ENCODE peak calls at places on chromosomes 4 and X, in six cellular contexts. J, W, R, P, Y and D are unnamed samples.

GRCh38 chr4:119517361-119518229 is 111.0 kb downstream of the PDE5A start:
- DNase-seq in Y (no peak), J (no peak), W (no peak), R (peak; percentile 53), P (no peak), D (no peak)

GRCh38 chr4:25879991-25880641 is 17.3 kb upstream of the SEL1L3 start:
- DNase-seq in R (no peak), Y (no peak), P (no peak), J (no peak), W (no peak), D (no peak)

GRCh38 chr4:10647811-10648210 is 36.8 kb downstream of the CLNK start:
- DNase-seq in W (no peak), R (no peak), Y (no peak), J (no peak), P (no peak), D (no peak)

GRCh38 chr4:27666943-27667342 is 806.3 kb downstream of the STIM2 start:
- DNase-seq in R (no peak), J (peak; percentile 61), W (no peak), P (no peak), Y (no peak), D (no peak)

GRCh38 chr4:107721436-107722090 is 1.5 kb upstream of the PAPSS1 start:
- DNase-seq in J (no peak), P (no peak), W (peak; percentile 57), R (no peak), Y (no peak), D (no peak)

GRCh38 chrX:130155564-130155963 is 10.1 kb downstream of the AIFM1 start:
- DNase-seq in W (no peak), Y (no peak), P (no peak), R (no peak), J (no peak), D (no peak)

GRCh38 chrX:69257504-69258127 is 92.4 kb upstream of the PJA1 start:
- DNase-seq in R (no peak), Y (no peak), W (no peak), J (no peak), P (no peak), D (no peak)

GRCh38 chrX:39766085-39766726 is 331.6 kb downstream of the BCOR start:
- DNase-seq in R (no peak), P (no peak), Y (no peak), J (no peak), W (no peak), D (no peak)

GRCh38 chr4:168360271-168360670 is 41.7 kb upstream of the DDX60 start:
- DNase-seq in W (no peak), R (no peak), J (no peak), Y (no peak), P (no peak), D (no peak)

DNA sequence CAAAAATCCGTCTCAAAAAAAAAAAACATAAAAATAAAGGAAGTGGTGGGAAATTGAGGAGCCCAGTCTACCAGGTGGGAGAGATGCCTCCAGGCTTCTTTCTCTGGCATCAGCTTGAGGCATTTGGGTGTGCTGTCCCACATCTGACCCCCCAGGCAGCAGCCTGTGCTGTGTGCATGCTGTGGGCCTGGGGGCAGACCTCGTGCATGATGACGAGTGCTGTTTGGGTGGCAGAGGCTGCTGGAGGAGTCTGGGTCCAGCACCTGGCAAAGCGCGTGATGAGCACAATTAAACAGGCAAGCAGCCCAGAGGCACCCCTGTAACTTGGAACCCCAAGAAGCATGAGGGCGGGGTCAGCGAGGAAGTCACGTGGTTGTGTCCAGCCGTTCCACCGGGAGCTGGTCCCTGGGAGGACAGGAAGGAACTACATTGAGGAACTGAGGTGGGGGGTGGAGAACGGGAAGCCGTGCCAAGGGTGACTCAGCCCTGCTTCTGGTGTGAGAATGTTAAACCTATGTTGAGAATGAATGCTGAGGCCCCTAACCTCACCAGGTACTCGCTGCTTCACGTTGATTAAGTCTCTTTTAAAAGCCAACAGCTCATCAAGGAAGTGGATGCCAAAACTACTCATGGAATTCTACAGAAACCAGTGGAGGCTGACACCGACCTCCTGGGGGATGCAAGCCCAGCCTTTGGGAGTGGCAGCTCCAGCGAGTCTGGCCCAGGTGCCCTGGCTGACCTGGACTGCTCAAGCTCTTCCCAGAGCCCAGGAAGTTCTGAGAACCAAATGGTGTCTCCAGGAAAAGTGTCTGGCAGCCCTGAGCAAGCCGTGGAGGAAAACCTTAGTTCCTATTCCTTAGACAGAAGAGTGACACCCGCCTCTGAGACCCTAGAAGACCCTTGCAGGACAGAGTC is 6.1 kb downstream of the TACC3 start:
- DNase-seq in R (no peak), J (no peak), Y (peak; percentile 67), W (peak; percentile 54), P (no peak), D (no peak)
- TF ChIP-seq POLR2AphosphoS5 in R (no peak), J (no peak), Y (peak; percentile 47), W (no peak), P (no peak), D (no peak)

GRCh38 chr4:39181905-39182638 is at the start of gene WDR19:
- DNase-seq in Y (peak; percentile 99), P (peak; percentile 98), W (peak; percentile 99), J (peak; percentile 99), R (peak; percentile 99), D (peak; percentile 84)
- TF ChIP-seq POLR2A in Y (no peak), P (no peak), W (no peak), J (no peak), R (peak; percentile 33), D (peak; percentile 47)

GRCh38 chr4:45120163-45120562 is 393.8 kb upstream of the GNPDA2 start:
- DNase-seq in J (no peak), P (no peak), Y (no peak), W (no peak), R (no peak), D (no peak)
- TF ChIP-seq POLR2AphosphoS5 in J (no peak), P (no peak), Y (no peak), W (no peak), R (no peak), D (no peak)

DNA sequence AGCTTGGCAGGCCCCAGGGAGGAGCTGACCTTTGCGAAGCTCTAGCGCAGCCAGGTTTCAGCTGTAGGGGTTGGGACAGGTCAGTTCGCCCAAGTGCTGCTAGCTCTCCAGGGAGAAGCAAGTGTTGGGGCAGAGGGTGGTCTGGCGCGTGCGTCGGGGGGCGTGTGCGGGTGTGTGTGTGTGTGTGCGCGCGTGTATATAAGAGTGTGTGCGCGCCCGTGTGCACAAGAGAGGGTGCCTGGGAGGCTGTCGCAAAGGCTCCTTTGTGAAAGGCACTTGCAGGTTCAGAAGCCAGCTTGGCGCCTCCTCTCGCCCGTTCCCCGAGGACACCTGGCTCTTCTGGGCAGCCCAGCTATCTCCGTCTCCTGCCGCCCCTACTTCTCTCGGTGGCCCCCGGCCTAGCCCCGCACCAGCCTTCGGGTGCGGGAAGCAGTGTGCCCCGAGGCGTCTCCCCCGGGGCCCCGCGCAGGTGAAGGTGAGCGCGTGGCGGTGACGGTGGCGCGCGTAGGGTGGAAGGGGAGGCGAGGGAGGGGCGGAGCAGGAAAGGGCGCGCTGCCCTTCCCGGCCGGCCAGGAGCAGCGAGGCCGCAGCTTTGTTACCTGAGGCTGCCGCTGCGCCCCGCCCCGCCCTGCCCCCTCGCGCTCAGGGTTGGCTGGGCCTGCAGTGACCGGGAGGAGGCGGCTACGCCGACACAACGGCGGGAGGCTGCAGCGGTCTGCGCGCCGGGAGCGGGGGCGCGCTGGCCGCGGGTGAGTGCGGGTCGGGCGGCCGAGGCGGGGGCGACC is at the start of gene FHDC1:
- DNase-seq in J (peak; percentile 29), Y (peak; percentile 90), P (peak; percentile 84), R (no peak), W (peak; percentile 89), D (peak; percentile 32)
- TF ChIP-seq POLR2A in J (no peak), Y (peak; percentile 48), P (no peak), R (no peak), W (peak; percentile 91), D (no peak)

GRCh38 chr4:157728215-157728614 is 444.6 kb downstream of the GASK1B start:
- DNase-seq in Y (no peak), J (no peak), P (no peak), W (no peak), R (no peak), D (no peak)
- TF ChIP-seq POLR2AphosphoS5 in Y (no peak), J (no peak), P (no peak), W (no peak), R (no peak), D (no peak)

GRCh38 chrX:15672886-15673285 is 8.3 kb upstream of the CLTRN start:
- DNase-seq in Y (no peak), J (no peak), W (no peak), P (no peak), R (no peak), D (no peak)

GRCh38 chrX:15673970-15674369 is 9.4 kb upstream of the CLTRN start:
- DNase-seq in J (no peak), R (no peak), P (no peak), Y (no peak), W (no peak), D (no peak)

GRCh38 chrX:15674899-15675489 is 10.4 kb upstream of the CLTRN start:
- DNase-seq in J (peak; percentile 80), W (peak; percentile 94), Y (peak; percentile 92), P (peak; percentile 68), R (peak; percentile 76), D (peak; percentile 65)

GRCh38 chrX:15675490-15675921 is 10.9 kb upstream of the CLTRN start:
- DNase-seq in J (peak; percentile 70), Y (peak; percentile 89), W (peak; percentile 91), P (peak; percentile 77), R (no peak), D (peak; percentile 61)

DNA sequence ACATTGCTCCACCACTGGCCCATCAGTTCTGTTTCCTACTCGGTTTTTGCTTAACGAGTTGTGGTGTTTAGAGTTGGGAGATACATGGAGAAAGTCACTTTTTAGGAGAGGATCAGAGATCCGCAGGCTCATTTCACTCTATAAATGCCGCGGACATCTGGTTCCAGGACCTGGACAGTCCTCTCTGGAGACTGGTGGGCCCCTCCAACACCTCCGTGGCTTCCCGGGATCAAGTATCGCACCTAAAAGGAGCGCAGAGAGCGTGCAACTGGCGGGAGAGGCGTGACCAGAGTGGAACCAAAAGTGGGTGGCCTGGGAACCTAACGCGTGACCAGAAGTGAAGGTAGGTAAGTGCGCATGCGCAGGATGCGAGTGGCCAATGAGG is 9.9 kb upstream of the CLTRN start:
- DNase-seq in J (peak; percentile 87), P (peak; percentile 87), R (peak; percentile 91), W (peak; percentile 97), Y (peak; percentile 98), D (no peak)
- TF ChIP-seq POLR2A in J (peak; percentile 34), P (no peak), R (no peak), W (no peak), Y (no peak), D (no peak)

DNA sequence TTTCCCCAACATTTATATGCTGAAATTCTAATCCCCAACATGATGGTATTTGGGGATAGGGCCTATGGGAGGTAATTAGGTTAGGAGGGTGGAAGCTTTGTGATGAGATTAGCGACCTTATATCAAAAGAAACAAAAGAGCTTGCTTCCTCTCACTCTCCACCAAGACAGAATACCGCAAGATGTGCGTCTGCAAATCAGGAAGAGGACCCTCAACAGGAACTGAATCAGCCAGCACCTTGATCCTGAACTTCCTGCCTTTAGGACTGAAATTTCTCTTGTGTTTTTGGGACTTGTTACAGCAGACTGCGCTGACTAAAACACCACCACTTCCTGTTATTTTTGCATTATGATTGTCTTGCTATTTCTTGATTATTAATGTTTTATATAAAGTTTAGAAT is 1889.4 kb downstream of the C4orf33 start:
- DNase-seq in Y (no peak), W (no peak), P (no peak), R (no peak), J (no peak), D (no peak)
- TF ChIP-seq POLR2AphosphoS5 in Y (no peak), W (no peak), P (no peak), R (no peak), J (no peak), D (no peak)